ENCODE peak calls at places on chromosomes 12 and 14, in four cellular contexts. J is HepG2, H is A549, I is GM12878. P is an unnamed sample.
A peak's percentile ranks its signal among the peaks of the same experiment; 100 is the strongest.

GRCh38 chr12:117671734-117672133 is 297.1 kb downstream of the KSR2 start:
- DNase-seq in H (peak; percentile 73), I (no peak), J (peak; percentile 5), P (peak; percentile 69)

GRCh38 chr12:54418441-54419087 is 502 bp downstream of the ITGA5 start:
- DNase-seq in I (no peak), H (no peak), J (no peak), P (no peak)

GRCh38 chr12:91877022-91877421 is 268.6 kb downstream of the BTG1 start:
- DNase-seq in J (no peak), I (peak; percentile 20), H (no peak), P (no peak)

GRCh38 chr12:128818065-128819022 is 5.4 kb downstream of the SLC15A4 start:
- DNase-seq in H (peak; percentile 26), J (no peak), I (no peak), P (no peak)

GRCh38 chr12:22410497-22410896 is 76.0 kb upstream of the ST8SIA1 start:
- DNase-seq in I (no peak), H (no peak), J (no peak), P (no peak)

GRCh38 chr14:74654931-74655330 is 42.9 kb upstream of the LTBP2 start:
- DNase-seq in J (no peak), I (no peak), H (no peak), P (no peak)

GRCh38 chr12:29782285-29782820 is 1.4 kb downstream of the TMTC1 start:
- DNase-seq in I (no peak), J (no peak), H (no peak), P (no peak)

GRCh38 chr14:103391048-103391447 is 5.8 kb downstream of the MARK3 start:
- DNase-seq in I (no peak), J (peak; percentile 44), H (peak; percentile 74), P (no peak)

GRCh38 chr12:2324375-2324774 is 271.6 kb downstream of the CACNA1C start:
- DNase-seq in I (no peak), J (no peak), H (no peak), P (no peak)

GRCh38 chr12:7241404-7242005 is 52.0 kb downstream of the PEX5 start:
- DNase-seq in H (no peak), J (no peak), I (no peak), P (peak; percentile 54)

GRCh38 chr12:99658950-99659349 is 11.4 kb downstream of the GARIN6 start:
- DNase-seq in J (no peak), H (peak; percentile 30), I (no peak), P (no peak)

GRCh38 chr14:71290301-71290700 is 383.0 kb downstream of the PCNX1 start:
- DNase-seq in I (no peak), H (no peak), J (no peak), P (no peak)

GRCh38 chr12:127270193-127270592 is 996.8 kb upstream of the TMEM132C start:
- DNase-seq in I (no peak), J (no peak), H (peak; percentile 16), P (no peak)

GRCh38 chr12:123364532-123365140 is at the start of gene SBNO1:
- DNase-seq in I (peak; percentile 58), J (peak; percentile 71), H (peak; percentile 94), P (peak; percentile 94)

GRCh38 chr12:53726946-53727309 is 324 bp downstream of the CALCOCO1 start:
- DNase-seq in H (no peak), I (no peak), J (no peak), P (peak; percentile 63)

GRCh38 chr12:47551426-47551851 is 154.4 kb downstream of the RPAP3 start:
- DNase-seq in J (no peak), H (no peak), I (no peak), P (no peak)

GRCh38 chr12:75269209-75269608 is 59.6 kb upstream of the KCNC2 start:
- DNase-seq in I (no peak), J (no peak), H (no peak), P (no peak)

GRCh38 chr12:42118136-42118879 is 26.4 kb downstream of the GXYLT1 start:
- DNase-seq in I (no peak), J (no peak), H (no peak), P (no peak)

GRCh38 chr14:71754422-71755095 is 177.7 kb upstream of the RGS6 start:
- DNase-seq in I (no peak), H (no peak), J (no peak), P (no peak)

GRCh38 chr14:74634481-74634880 is 22.4 kb upstream of the LTBP2 start:
- DNase-seq in H (no peak), I (no peak), J (no peak), P (no peak)

GRCh38 chr14:71050227-71050823 is 143.1 kb downstream of the PCNX1 start:
- DNase-seq in I (no peak), J (no peak), H (peak; percentile 7), P (no peak)

GRCh38 chr12:40002178-40003169 is 103.4 kb downstream of the SLC2A13 start:
- DNase-seq in J (peak; percentile 54), I (no peak), H (peak; percentile 76), P (no peak)

GRCh38 chr14:24307575-24308341 is at the start of gene CIDEB:
- DNase-seq in J (peak; percentile 99), H (peak; percentile 66), I (no peak), P (peak; percentile 42)

GRCh38 chr12:31368666-31369361 is 42.9 kb upstream of the SINHCAF start:
- DNase-seq in J (no peak), I (no peak), H (no peak), P (no peak)

GRCh38 chr14:77979171-77979570 is 179.3 kb downstream of the ADCK1 start:
- DNase-seq in I (no peak), J (no peak), H (no peak), P (no peak)

GRCh38 chr14:73339846-73340565 is 102.7 kb downstream of the PAPLN start:
- DNase-seq in I (no peak), J (no peak), H (no peak), P (no peak)

GRCh38 chr14:93655078-93655750 is 133.1 kb downstream of the PRIMA1 start:
- DNase-seq in J (peak; percentile 60), I (peak; percentile 3), H (peak; percentile 58), P (peak; percentile 43)

GRCh38 chr14:30214456-30215090 is 286.9 kb upstream of the PRKD1 start:
- DNase-seq in J (peak; percentile 75), H (peak; percentile 62), I (peak; percentile 8), P (peak; percentile 46)

GRCh38 chr12:95553202-95553943 is 2.1 kb upstream of the USP44 start:
- DNase-seq in H (no peak), I (no peak), J (no peak), P (no peak)

GRCh38 chr14:22555573-22556011 is 33.4 kb downstream of the DAD1 start:
- DNase-seq in H (no peak), J (no peak), I (peak; percentile 84), P (no peak)

GRCh38 chr12:2054091-2055018 is 1.6 kb downstream of the CACNA1C start:
- DNase-seq in I (no peak), H (no peak), J (no peak), P (no peak)

GRCh38 chr12:1044697-1045096 is 53.7 kb downstream of the ERC1 start:
- DNase-seq in H (no peak), J (no peak), I (no peak), P (no peak)

GRCh38 chr14:104428860-104429259 is 150.7 kb upstream of the C14orf180 start:
- DNase-seq in I (no peak), H (no peak), J (no peak), P (no peak)

GRCh38 chr12:11174022-11174421 is 3.0 kb downstream of the SMIM10L1 start:
- DNase-seq in J (no peak), I (no peak), H (no peak), P (no peak)

GRCh38 chr14:69842671-69843407 is 36.4 kb upstream of the SMOC1 start:
- DNase-seq in H (no peak), I (no peak), J (no peak), P (no peak)

GRCh38 chr14:42742084-42742483 is 1135.4 kb downstream of the LRFN5 start:
- DNase-seq in I (no peak), H (no peak), J (no peak), P (no peak)

GRCh38 chr12:109277899-109278762 is 31.0 kb downstream of the FOXN4 start:
- DNase-seq in J (peak; percentile 97), H (peak; percentile 66), I (no peak), P (no peak)
- TF ChIP-seq CHD4 in J (peak; percentile 33), H (no peak), I (no peak), P (no peak)

DNA sequence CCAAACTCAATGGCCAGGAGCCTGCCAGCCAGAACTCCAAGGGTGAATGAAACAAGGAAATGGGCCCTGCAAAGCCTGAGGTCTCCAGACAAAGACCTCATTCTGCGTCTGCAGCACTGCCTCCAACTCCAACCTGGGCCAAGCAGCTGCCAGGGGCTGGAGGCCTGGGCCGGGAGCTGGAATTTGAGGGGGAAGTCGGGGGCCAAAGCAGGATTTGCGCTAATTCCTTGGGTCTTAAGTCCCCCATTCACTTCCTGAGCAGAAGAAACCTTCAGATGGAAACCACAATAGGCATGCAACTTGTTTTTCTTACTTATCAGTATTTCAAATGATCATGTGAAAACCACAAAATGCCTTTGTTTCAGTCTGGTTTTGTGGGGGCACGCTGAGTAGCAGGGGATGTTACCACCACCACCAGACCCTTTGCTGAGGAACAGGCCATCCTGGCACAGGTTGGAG is 23.0 kb upstream of the TC2N start:
- DNase-seq in I (no peak), H (no peak), J (no peak), P (no peak)
- TF ChIP-seq CHD4 in I (no peak), H (no peak), J (no peak), P (no peak)

GRCh38 chr12:68636268-68636667 is 25.6 kb downstream of the RAP1B start:
- DNase-seq in I (no peak), J (no peak), H (peak; percentile 53), P (no peak)
- TF ChIP-seq CHD4 in I (no peak), J (no peak), H (no peak), P (no peak)

GRCh38 chr12:6182279-6182898 is 17.8 kb upstream of the CD9 start:
- DNase-seq in H (no peak), I (no peak), J (peak; percentile 75), P (peak; percentile 16)
- TF ChIP-seq CHD4 in H (no peak), I (no peak), J (no peak), P (no peak)

DNA sequence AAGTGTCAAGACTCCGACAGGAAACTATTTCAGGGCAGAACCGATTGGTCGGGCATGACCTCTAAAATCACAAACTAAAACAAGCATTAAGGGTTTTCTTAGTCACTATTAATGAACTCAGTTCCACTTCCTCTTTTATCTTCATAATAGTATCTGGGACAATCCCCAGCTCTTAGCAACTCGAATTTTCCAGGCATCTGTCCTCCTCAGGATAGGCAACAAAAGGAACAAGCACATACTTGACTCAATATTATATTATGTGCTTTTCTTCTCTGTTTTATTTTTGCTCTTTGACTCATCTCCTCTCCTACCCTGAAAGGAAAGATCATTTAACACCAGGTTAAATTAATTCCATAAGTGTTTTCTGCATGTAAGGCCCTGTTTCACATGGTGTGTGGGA is 638.3 kb upstream of the TBX3 start:
- DNase-seq in I (peak; percentile 45), H (no peak), J (no peak), P (no peak)
- TF ChIP-seq CHD4 in I (no peak), H (no peak), J (no peak), P (no peak)

P was measured in K562.